ENCODE peak calls at places on chromosomes 5 and 9, in six cellular contexts. G, X, M, A, P and R are unnamed samples.

GRCh38 chr9:38235244-38235643 is 157.3 kb upstream of the ALDH1B1 start:
- DNase-seq in P (no peak), A (no peak), M (no peak), X (no peak), G (no peak), R (no peak)

GRCh38 chr9:81874926-81875325 is 53.3 kb upstream of the SPATA31D4 start:
- DNase-seq in A (peak; percentile 36), M (no peak), G (no peak), P (no peak), X (peak; percentile 78), R (no peak)

GRCh38 chr5:145204741-145205140 is 630.4 kb downstream of the PRELID2 start:
- DNase-seq in M (no peak), X (no peak), A (no peak), P (no peak), G (no peak), R (no peak)

GRCh38 chr5:126575644-126576043 is 19.4 kb downstream of the ALDH7A1 start:
- DNase-seq in X (no peak), A (no peak), P (no peak), G (no peak), M (no peak), R (no peak)

GRCh38 chr5:127757576-127757975 is 54.4 kb downstream of the CCDC192 start:
- DNase-seq in P (peak; percentile 59), G (no peak), M (no peak), X (peak; percentile 53), A (peak; percentile 76), R (no peak)

GRCh38 chr5:157778121-157778805 is 34.8 kb downstream of the LSM11 start:
- DNase-seq in M (no peak), G (no peak), X (peak; percentile 78), A (no peak), P (no peak), R (no peak)

GRCh38 chr5:133924221-133924920 is 44.1 kb downstream of the C5orf15 start:
- DNase-seq in G (no peak), A (no peak), M (no peak), X (no peak), P (peak; percentile 58), R (no peak)

GRCh38 chr5:67481362-67481761 is 284.8 kb upstream of the CD180 start:
- DNase-seq in A (no peak), X (peak; percentile 50), G (no peak), P (no peak), M (no peak), R (no peak)

GRCh38 chr5:115954144-115954543 is 8.1 kb upstream of the LVRN start:
- DNase-seq in X (no peak), M (no peak), G (no peak), A (no peak), P (no peak), R (no peak)
- H3K4me3 ChIP-seq in X (no peak overlapping the region), M (no peak overlapping the region), G (no peak overlapping the region), A (no peak overlapping the region), P (no peak overlapping the region), R (no peak overlapping the region)

GRCh38 chr9:15484802-15485201 is 26.0 kb downstream of the PSIP1 start:
- DNase-seq in P (no peak), M (no peak), A (no peak), G (no peak), X (no peak), R (no peak)

GRCh38 chr9:15491950-15492349 is 18.8 kb downstream of the PSIP1 start:
- DNase-seq in A (no peak), M (no peak), X (no peak), G (no peak), P (no peak), R (no peak)

GRCh38 chr9:15482146-15482545 is 28.6 kb downstream of the PSIP1 start:
- DNase-seq in A (no peak), G (no peak), M (no peak), X (no peak), P (no peak), R (no peak)

DNA sequence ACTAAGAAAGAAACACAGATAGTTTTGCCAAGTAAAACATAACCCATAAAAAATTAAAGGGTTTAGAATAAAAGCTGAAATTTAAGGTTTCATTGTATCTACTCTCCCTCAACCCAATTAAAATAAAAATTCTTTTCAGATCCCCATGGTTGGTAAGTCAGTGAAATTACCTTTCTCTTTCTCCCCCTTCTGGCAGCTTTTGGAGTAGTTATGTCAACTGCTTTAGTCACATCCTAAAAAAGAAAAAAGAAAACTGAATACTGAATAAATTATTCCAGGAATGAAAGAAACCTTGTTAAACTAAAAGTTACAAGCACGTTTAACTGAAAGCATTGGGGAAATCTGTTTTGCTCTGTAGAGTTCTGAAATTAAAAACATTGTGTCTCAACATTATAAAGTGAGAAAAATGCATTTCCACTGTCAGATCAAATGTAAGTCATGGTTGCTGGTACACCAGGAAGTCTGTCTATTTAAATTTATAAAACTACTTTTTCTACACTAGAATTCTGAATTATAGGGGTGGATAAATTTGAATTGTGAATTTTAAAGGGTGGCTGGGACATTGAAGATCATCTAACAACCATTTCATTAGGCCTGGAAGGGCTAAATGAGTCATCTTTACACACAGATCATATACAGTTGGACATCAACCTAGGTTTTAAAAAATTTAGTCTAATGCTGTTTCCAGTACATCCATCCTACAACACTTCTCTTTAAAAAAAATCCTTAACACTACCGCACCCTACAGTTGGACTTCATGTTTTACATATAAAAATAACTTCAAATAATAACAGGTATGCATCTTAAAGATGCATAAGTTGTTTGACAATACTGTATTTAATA is 24.7 kb downstream of the PSIP1 start:
- DNase-seq in A (peak; percentile 21), M (no peak), G (no peak), P (no peak), X (peak; percentile 6), R (no peak)
- H3K27ac ChIP-seq in A (no peak overlapping the region), M (no peak overlapping the region), G (no peak overlapping the region), P (no peak overlapping the region), X (no peak overlapping the region), R (no peak overlapping the region)

GRCh38 chr5:173326501-173326960 is 1.7 kb downstream of the STC2 start:
- DNase-seq in X (no peak), G (no peak), A (no peak), M (no peak), P (peak; percentile 60), R (no peak)

GRCh38 chr5:173327948-173328895 is at the start of gene STC2:
- DNase-seq in G (peak; percentile 83), X (peak; percentile 50), M (no peak), P (peak; percentile 99), A (peak; percentile 91), R (peak; percentile 74)

GRCh38 chr5:173328896-173329369 is 719 bp upstream of the STC2 start:
- DNase-seq in M (no peak), P (peak; percentile 90), G (no peak), X (peak; percentile 76), A (peak; percentile 69), R (no peak)

GRCh38 chr5:173325091-173325698 is 3.0 kb downstream of the STC2 start:
- DNase-seq in A (no peak), G (no peak), X (no peak), M (no peak), P (no peak), R (no peak)

GRCh38 chr5:173327084-173327947 is 898 bp downstream of the STC2 start:
- DNase-seq in G (no peak), M (no peak), P (peak; percentile 82), X (peak; percentile 20), A (peak; percentile 37), R (peak; percentile 68)
- H3K4me3 ChIP-seq in G (peak overlapping the region; percentile 66), M (no peak overlapping the region), P (peak overlapping the region; percentile 77), X (peak overlapping the region; percentile 84), A (peak overlapping the region; percentile 87), R (peak overlapping the region; percentile 67)

GRCh38 chr9:120759755-120760400 is 33.3 kb downstream of the FBXW2 start:
- DNase-seq in P (no peak), X (no peak), A (no peak), G (no peak), M (no peak), R (no peak)
- H3K27ac ChIP-seq in P (no peak overlapping the region), X (no peak overlapping the region), A (no peak overlapping the region), G (no peak overlapping the region), M (no peak overlapping the region), R (no peak overlapping the region)

GRCh38 chr5:14595877-14596276 is 14.3 kb downstream of the OTULINL start:
- DNase-seq in A (no peak), G (no peak), X (no peak), M (no peak), P (no peak), R (no peak)
- H3K4me3 ChIP-seq in A (no peak overlapping the region), G (no peak overlapping the region), X (no peak overlapping the region), M (no peak overlapping the region), P (no peak overlapping the region), R (no peak overlapping the region)

GRCh38 chr5:135441919-135442318 is 5.2 kb downstream of the DCANP1 start:
- DNase-seq in M (no peak), A (no peak), G (no peak), P (peak; percentile 24), X (no peak), R (peak; percentile 42)
- H3K27ac ChIP-seq in M (no peak overlapping the region), A (no peak overlapping the region), G (no peak overlapping the region), P (no peak overlapping the region), X (no peak overlapping the region), R (no peak overlapping the region)

GRCh38 chr9:34589371-34589655 is 211 bp downstream of the CNTFR start:
- DNase-seq in A (no peak), X (no peak), G (no peak), M (no peak), P (no peak), R (no peak)

GRCh38 chr9:34588671-34589370 is 703 bp downstream of the CNTFR start:
- DNase-seq in G (no peak), P (no peak), A (no peak), X (no peak), M (no peak), R (peak; percentile 78)

GRCh38 chr9:34590376-34591090 is 1.0 kb upstream of the CNTFR start:
- DNase-seq in A (no peak), G (no peak), M (peak; percentile 29), P (peak; percentile 80), X (no peak), R (peak; percentile 88)

GRCh38 chr9:34591091-34591910 is 1.8 kb upstream of the CNTFR start:
- DNase-seq in X (peak; percentile 57), P (peak; percentile 97), A (peak; percentile 84), G (peak; percentile 88), M (peak; percentile 79), R (peak; percentile 88)

DNA sequence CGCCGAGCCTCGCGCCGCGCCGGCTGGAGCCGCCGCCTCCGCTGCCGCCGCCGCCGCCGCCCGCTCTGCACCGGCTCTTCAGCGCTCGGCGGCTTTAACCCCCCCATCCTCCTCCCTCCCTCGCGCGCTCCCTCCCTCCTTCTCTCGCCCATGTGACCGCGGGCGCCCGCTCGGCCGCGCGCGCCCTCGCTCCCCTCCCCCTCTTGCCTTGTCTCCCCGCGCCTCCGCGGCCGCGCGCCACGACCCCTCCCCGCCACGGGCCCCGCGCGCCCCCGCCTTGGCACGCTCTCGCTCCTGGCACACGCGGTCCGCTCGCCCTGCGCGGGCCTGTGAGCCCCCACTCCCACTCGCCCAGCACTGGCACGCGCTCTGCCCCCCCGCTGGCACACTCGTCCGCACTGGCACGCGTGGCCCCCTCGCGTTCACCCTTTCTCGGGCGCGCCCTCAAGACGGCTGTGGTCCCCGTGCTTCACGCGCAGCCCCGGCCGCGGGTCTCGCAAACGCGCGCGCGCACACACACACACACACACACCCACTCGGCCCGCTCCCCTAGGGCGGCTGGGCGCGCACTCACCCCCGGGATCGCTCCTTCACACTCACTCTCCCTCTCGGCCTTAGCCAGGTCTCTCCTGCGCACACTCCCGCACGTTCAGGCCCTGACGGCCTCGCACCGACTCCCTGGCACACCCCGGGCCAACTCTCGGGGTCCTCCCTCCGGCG is at the start of gene CNTFR:
- DNase-seq in A (no peak), G (peak; percentile 47), M (peak; percentile 55), X (no peak), P (no peak), R (peak; percentile 90)
- H3K4me3 ChIP-seq in A (peak within 1 kb of the TSS; percentile 53), G (peak within 1 kb of the TSS; percentile 68), M (peak within 1 kb of the TSS; percentile 22), X (peak within 1 kb of the TSS; percentile 32), P (peak within 1 kb of the TSS; percentile 74), R (peak within 1 kb of the TSS; percentile 45)